ENCODE peak calls at places on chromosomes 13 and 19, in five cellular contexts. S is heart left ventricle, I is HL-60, B is HTR-8/SVneo, M is ascending aorta. A is an unnamed sample.
A peak's percentile ranks its signal among the peaks of the same experiment; 100 is the strongest.

GRCh38 chr19:6209680-6210079 is 70.1 kb downstream of the MLLT1 start:
- DNase-seq in S (no peak), I (no peak), B (no peak), M (no peak), A (no peak)

GRCh38 chr13:34867590-34867989 is 74.5 kb upstream of the NBEA start:
- DNase-seq in S (no peak), I (no peak), B (no peak), M (no peak), A (no peak)

GRCh38 chr13:21997726-21998125 is 326.9 kb downstream of the FGF9 start:
- DNase-seq in S (no peak), I (no peak), B (no peak), M (no peak), A (no peak)

GRCh38 chr13:26024558-26024957 is 27.3 kb downstream of the SHISA2 start:
- DNase-seq in S (no peak), I (no peak), B (no peak), M (no peak), A (no peak)

GRCh38 chr19:13073263-13073662 is 29.4 kb downstream of the LYL1 start:
- DNase-seq in S (no peak), I (no peak), B (no peak), M (no peak), A (no peak)

GRCh38 chr13:44972956-44973581 is 16.2 kb downstream of the NUFIP1 start:
- DNase-seq in S (no peak), I (no peak), B (no peak), M (no peak), A (no peak)

GRCh38 chr13:97307882-97308624 is 85.9 kb downstream of the MBNL2 start:
- DNase-seq in S (no peak), I (no peak), B (peak; percentile 32), M (no peak), A (no peak)

GRCh38 chr19:42173695-42174094 is 41.4 kb upstream of the POU2F2 start:
- DNase-seq in S (no peak), I (no peak), B (no peak), M (no peak), A (no peak)

GRCh38 chr13:60242231-60242630 is 78.5 kb upstream of the DIAPH3 start:
- DNase-seq in S (no peak), I (no peak), B (no peak), M (no peak), A (no peak)

GRCh38 chr13:43298799-43299198 is 275.4 kb downstream of the DNAJC15 start:
- DNase-seq in S (no peak), I (no peak), B (no peak), M (no peak), A (no peak)

GRCh38 chr13:110331362-110331761 is 24.3 kb downstream of the COL4A2 start:
- DNase-seq in S (no peak), I (no peak), B (no peak), M (no peak), A (no peak)

GRCh38 chr19:17205237-17206140 is 9.7 kb upstream of the USE1 start:
- DNase-seq in S (peak; percentile 71), I (peak; percentile 51), B (peak; percentile 60), M (no peak), A (no peak)

GRCh38 chr19:3366104-3366760 is at the start of gene NFIC:
- DNase-seq in S (peak; percentile 89), I (peak; percentile 91), B (peak; percentile 57), M (no peak), A (no peak)

GRCh38 chr13:112708560-112709240 is 18.9 kb downstream of the ATP11A start:
- DNase-seq in S (no peak), I (no peak), B (no peak), M (no peak), A (no peak)

GRCh38 chr19:47414469-47414868 is 4.9 kb downstream of the MEIS3 start:
- DNase-seq in S (no peak), I (peak; percentile 63), B (no peak), M (no peak), A (no peak)

GRCh38 chr13:61670384-61671161 is 254.9 kb upstream of the PCDH20 start:
- DNase-seq in S (no peak), I (no peak), B (no peak), M (no peak), A (no peak)

GRCh38 chr19:4066176-4066606 is 508 bp downstream of the ZBTB7A start:
- DNase-seq in S (peak; percentile 79), I (no peak), B (no peak), M (no peak), A (no peak)

GRCh38 chr19:15248106-15248505 is 15.9 kb upstream of the EPHX3 start:
- DNase-seq in S (peak; percentile 40), I (no peak), B (no peak), M (peak; percentile 56), A (no peak)

GRCh38 chr19:48897181-48897580 is 1.4 kb downstream of the TULP2 start:
- DNase-seq in S (no peak), I (no peak), B (no peak), M (no peak), A (no peak)

GRCh38 chr19:40594657-40595077 is 6.5 kb upstream of the LTBP4 start:
- DNase-seq in S (no peak), I (no peak), B (no peak), M (no peak), A (no peak)

GRCh38 chr19:55094456-55095259 is 19.0 kb downstream of the EPS8L1 start:
- DNase-seq in S (peak; percentile 54), I (no peak), B (no peak), M (no peak), A (no peak)

GRCh38 chr13:103291693-103292572 is 225.7 kb upstream of the SLC10A2 start:
- DNase-seq in S (no peak), I (no peak), B (no peak), M (no peak), A (no peak)

GRCh38 chr13:48562296-48563066 is 29.6 kb upstream of the RCBTB2 start:
- DNase-seq in S (no peak), I (peak; percentile 89), B (no peak), M (no peak), A (no peak)

GRCh38 chr19:33214621-33215020 is 11.0 kb downstream of the SLC7A10 start:
- DNase-seq in S (peak; percentile 21), I (peak; percentile 63), B (peak; percentile 36), M (no peak), A (no peak)

GRCh38 chr19:6274756-6275155 is 5.0 kb downstream of the MLLT1 start:
- DNase-seq in S (no peak), I (no peak), B (no peak), M (no peak), A (no peak)

GRCh38 chr13:20387441-20387971 is 138.2 kb downstream of the CRYL1 start:
- DNase-seq in S (no peak), I (peak; percentile 40), B (no peak), M (no peak), A (no peak)

GRCh38 chr13:105774739-105775460 is 760.6 kb downstream of the EFNB2 start:
- DNase-seq in S (no peak), I (no peak), B (no peak), M (no peak), A (no peak)

GRCh38 chr13:108193806-108194205 is 21.5 kb downstream of the LIG4 start:
- DNase-seq in S (no peak), I (no peak), B (no peak), M (no peak), A (no peak)

A was measured in esophagus squamous epithelium.